ENCODE peak calls at places on chromosome 15, in seven cellular contexts. O is spleen, C is transverse colon, F is DND-41, G is HAP-1, J is GM23338, X is GM23248. H is an unnamed sample.

GRCh38 chr15:67172172-67172571 is 82.3 kb downstream of the AAGAB start:
- DNase-seq in O (no peak), C (no peak), F (no peak), G (no peak), J (no peak), X (peak; percentile 49), H (no peak)

GRCh38 chr15:70281811-70282307 is 184.1 kb upstream of the TLE3 start:
- DNase-seq in O (peak; percentile 63), C (no peak), F (no peak), G (no peak), J (no peak), X (peak; percentile 89), H (no peak)

GRCh38 chr15:82168296-82168695 is 94.2 kb downstream of the EFL1 start:
- DNase-seq in O (no peak), C (no peak), F (no peak), G (no peak), J (no peak), X (no peak), H (no peak)

GRCh38 chr15:27183182-27183581 is 212.2 kb downstream of the GABRG3 start:
- DNase-seq in O (no peak), C (no peak), F (no peak), G (no peak), J (no peak), X (no peak), H (no peak)

GRCh38 chr15:101128696-101129095 is 123.2 kb downstream of the CHSY1 start:
- DNase-seq in O (peak; percentile 69), C (no peak), F (no peak), G (no peak), J (no peak), X (no peak), H (no peak)

GRCh38 chr15:20344601-20345400 is 196.8 kb downstream of the GOLGA6L6 start:
- DNase-seq in O (peak; percentile 83), C (no peak), F (no peak), G (no peak), J (no peak), X (no peak), H (peak; percentile 40)

GRCh38 chr15:31483053-31483923 is 156.7 kb downstream of the KLF13 start:
- DNase-seq in O (peak; percentile 78), C (no peak), F (no peak), G (no peak), J (peak; percentile 73), X (peak; percentile 53), H (peak; percentile 84)

GRCh38 chr15:57146394-57147140 is 228.1 kb downstream of the TCF12 start:
- DNase-seq in O (no peak), C (no peak), F (no peak), G (peak; percentile 43), J (peak; percentile 71), X (peak; percentile 78), H (peak; percentile 6)

GRCh38 chr15:38928431-38928830 is 363.8 kb upstream of the RASGRP1 start:
- DNase-seq in O (no peak), C (no peak), F (no peak), G (no peak), J (no peak), X (no peak), H (no peak)

GRCh38 chr15:77010842-77011241 is 15.9 kb downstream of the PSTPIP1 start:
- DNase-seq in O (no peak), C (no peak), F (no peak), G (no peak), J (no peak), X (no peak), H (no peak)

GRCh38 chr15:99452728-99453643 is 112.8 kb upstream of the MEF2A start:
- DNase-seq in O (peak; percentile 92), C (peak; percentile 67), F (no peak), G (peak; percentile 7), J (no peak), X (no peak), H (peak; percentile 28)

GRCh38 chr15:25242957-25243799 is 195.6 kb downstream of the UBE3A start:
- DNase-seq in O (peak; percentile 59), C (no peak), F (no peak), G (peak; percentile 1), J (no peak), X (no peak), H (no peak)

GRCh38 chr15:62809106-62809967 is 233.2 kb upstream of the TPM1 start:
- DNase-seq in O (no peak), C (no peak), F (no peak), G (peak; percentile 84), J (no peak), X (peak; percentile 78), H (no peak)

GRCh38 chr15:48897144-48897814 is 19.3 kb downstream of the EID1 start:
- DNase-seq in O (no peak), C (no peak), F (no peak), G (no peak), J (peak; percentile 52), X (peak; percentile 85), H (no peak)

GRCh38 chr15:63233667-63234419 is 43.6 kb upstream of the APH1B start:
- DNase-seq in O (no peak), C (no peak), F (no peak), G (no peak), J (no peak), X (peak; percentile 85), H (no peak)

GRCh38 chr15:33218071-33218491 is 23.6 kb upstream of the FMN1 start:
- DNase-seq in O (no peak), C (no peak), F (no peak), G (no peak), J (no peak), X (no peak), H (no peak)

GRCh38 chr15:89359471-89360293 is 25.1 kb upstream of the POLG start:
- DNase-seq in O (peak; percentile 64), C (no peak), F (no peak), G (no peak), J (peak; percentile 35), X (no peak), H (peak; percentile 71)
- H3K4me3 ChIP-seq in O (peak overlapping the region; percentile 47), C (peak overlapping the region; percentile 52), F (no peak overlapping the region), G (no peak overlapping the region), J (peak overlapping the region; percentile 68), X (peak overlapping the region; percentile 79), H (no peak overlapping the region)

DNA sequence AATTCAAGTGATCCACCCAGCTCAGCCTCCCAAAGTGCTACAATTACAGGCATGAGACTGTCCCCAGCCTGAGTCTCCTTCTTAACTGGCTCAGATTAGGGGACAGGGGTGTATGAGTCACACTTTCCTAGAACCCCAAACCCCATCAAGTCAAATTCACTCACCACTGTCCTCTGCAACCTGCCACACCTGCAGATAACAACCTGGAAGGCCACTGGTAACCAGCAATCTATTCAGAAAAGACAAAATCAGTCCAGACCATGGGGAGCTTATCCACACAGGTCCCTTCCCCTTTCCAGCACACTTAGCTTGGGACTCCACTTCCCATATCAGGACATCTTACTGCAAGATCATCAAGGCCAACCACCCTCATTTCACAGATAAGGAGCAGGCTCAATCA is 6.4 kb downstream of the WDR73 start:
- DNase-seq in O (no peak), C (no peak), F (no peak), G (no peak), J (no peak), X (no peak), H (no peak)
- H3K36me3 ChIP-seq in O (peaks cover 97% of the 10 kb centered on the region), C (no peaks in the 10 kb centered on the region), F (peaks cover 83% of the 10 kb centered on the region), G (peaks cover 97% of the 10 kb centered on the region), J (peaks cover 62% of the 10 kb centered on the region), X (peaks cover 51% of the 10 kb centered on the region), H (peaks cover 44% of the 10 kb centered on the region)

GRCh38 chr15:40439461-40440299 is 1.1 kb upstream of the BAHD1 start:
- DNase-seq in O (peak; percentile 85), C (peak; percentile 68), F (peak; percentile 34), G (peak; percentile 67), J (peak; percentile 94), X (peak; percentile 80), H (peak; percentile 90)

GRCh38 chr15:40438712-40439111 is 2.0 kb upstream of the BAHD1 start:
- DNase-seq in O (no peak), C (no peak), F (no peak), G (no peak), J (no peak), X (no peak), H (no peak)

GRCh38 chr15:40441736-40442531 is 1.2 kb downstream of the BAHD1 start:
- DNase-seq in O (peak; percentile 88), C (peak; percentile 30), F (peak; percentile 19), G (peak; percentile 52), J (peak; percentile 43), X (peak; percentile 44), H (peak; percentile 80)

GRCh38 chr15:40441012-40441735 is 421 bp downstream of the BAHD1 start:
- DNase-seq in O (peak; percentile 89), C (no peak), F (no peak), G (no peak), J (peak; percentile 76), X (peak; percentile 43), H (peak; percentile 77)

DNA sequence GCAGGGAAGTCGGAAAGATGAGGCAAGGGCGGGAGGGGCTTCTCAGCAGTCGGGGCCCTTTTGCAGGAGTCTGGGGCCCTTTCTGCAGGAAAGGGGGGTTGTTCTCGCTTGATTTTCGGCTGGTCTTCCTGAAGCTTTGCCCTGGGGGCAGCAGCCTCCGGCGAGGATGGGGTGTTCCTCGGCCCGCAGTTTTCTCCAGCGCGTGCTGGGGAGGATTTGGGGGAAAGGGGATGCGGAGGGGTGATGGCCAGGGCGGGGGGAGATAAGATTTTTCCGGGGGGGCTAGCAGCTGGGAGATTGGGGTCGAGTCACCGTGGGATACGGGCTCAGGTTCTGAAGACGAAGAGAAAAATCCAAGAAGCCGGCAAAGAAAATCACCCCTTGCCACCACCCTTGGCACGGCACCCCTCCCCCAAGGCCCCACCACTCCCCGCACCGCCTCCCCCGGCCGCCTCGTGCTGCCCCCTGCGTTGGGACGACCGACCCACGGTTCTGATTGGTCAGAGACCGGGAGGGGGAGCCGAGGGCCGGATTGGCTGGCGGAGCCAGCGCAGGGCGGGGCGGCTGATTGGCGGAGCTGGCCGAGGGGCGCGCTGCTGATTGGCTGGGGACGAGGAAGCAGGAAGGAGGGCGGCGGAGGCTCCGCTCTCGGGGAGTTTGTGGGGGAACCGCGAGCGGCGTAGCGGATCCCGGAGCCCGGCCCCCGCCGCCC is at the start of gene BAHD1:
- DNase-seq in O (peak; percentile 98), C (peak; percentile 98), F (peak; percentile 97), G (peak; percentile 99), J (peak; percentile 98), X (peak; percentile 97), H (peak; percentile 100)
- H3K27me3 ChIP-seq in O (peaks cover 18% of the 10 kb centered on the region), C (peaks cover 23% of the 10 kb centered on the region), F (peaks cover 22% of the 10 kb centered on the region), G (peaks cover 9% of the 10 kb centered on the region), J (peaks cover 12% of the 10 kb centered on the region), X (peaks cover 16% of the 10 kb centered on the region), H (peaks cover 9% of the 10 kb centered on the region)

DNA sequence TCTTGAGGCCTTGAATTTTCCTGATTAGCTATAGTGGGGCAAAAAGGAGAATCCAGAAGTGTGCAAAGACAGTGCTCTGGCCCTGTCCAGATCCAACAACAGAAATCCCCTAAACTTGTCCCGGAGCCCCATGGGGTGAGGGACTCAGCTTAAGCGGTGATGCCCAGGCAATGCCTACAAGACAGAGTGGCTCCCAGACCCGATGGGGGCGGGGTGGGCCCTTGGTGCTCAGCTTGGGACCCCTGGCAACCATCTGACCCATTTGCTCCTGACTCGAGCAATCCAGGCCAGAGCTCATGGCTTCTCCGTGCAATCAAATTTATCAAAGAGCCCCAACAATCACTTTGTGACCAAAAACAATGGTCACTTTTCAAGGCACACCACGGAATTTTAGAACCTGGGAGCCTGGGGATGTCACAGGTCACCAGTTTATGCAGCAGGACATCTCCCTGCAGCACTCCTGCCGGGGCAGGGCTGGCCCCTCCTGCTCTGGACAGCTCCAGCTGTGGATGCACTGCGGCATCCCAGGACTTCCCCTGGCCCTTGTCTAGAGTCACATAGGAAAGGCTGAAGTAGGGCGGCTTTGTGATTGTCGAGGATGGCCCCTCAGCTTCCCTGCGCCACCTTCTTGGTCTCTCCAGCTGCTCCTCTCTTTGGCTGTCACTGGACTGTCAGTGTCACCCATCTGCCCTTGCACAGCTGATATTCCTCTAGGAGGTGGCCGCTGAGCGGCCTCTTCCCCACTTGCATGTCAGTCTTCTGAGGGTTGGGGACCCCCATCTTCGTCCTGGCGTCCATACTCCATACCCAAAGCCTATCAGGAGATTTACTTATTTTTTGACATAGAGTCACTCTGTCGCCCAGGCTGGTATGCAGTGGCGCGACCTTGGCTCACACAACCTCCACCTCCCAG is 28.4 kb downstream of the RGMA start:
- DNase-seq in O (peak; percentile 42), C (no peak), F (no peak), G (no peak), J (no peak), X (no peak), H (peak; percentile 64)
- H3K4me3 ChIP-seq in O (no peak overlapping the region), C (no peak overlapping the region), F (no peak overlapping the region), G (no peak overlapping the region), J (peak overlapping the region; percentile 10), X (no peak overlapping the region), H (no peak overlapping the region)